ENCODE peak calls at places on chromosomes 6 and 20, in seven cellular contexts. D is stomach, K is heart right ventricle, E is SJSA1, T is endodermal cell, W is OCI-LY7, Y is tibial nerve. L is an unnamed sample.

GRCh38 chr6:17904491-17905120 is 82.8 kb downstream of the KIF13A start:
- DNase-seq in D (no peak), K (no peak), E (no peak), T (no peak), W (no peak), Y (no peak), L (no peak)

GRCh38 chr6:29602564-29603361 is 17.8 kb downstream of the OR2H2 start:
- DNase-seq in D (no peak), K (no peak), E (no peak), T (peak; percentile 88), W (peak; percentile 11), Y (no peak), L (no peak)

GRCh38 chr6:125918681-125919566 is 37.6 kb upstream of the HINT3 start:
- DNase-seq in D (peak; percentile 52), K (no peak), E (no peak), T (no peak), W (no peak), Y (no peak), L (peak; percentile 59)

GRCh38 chr20:51345601-51346101 is 196.9 kb downstream of the NFATC2 start:
- DNase-seq in D (no peak), K (no peak), E (no peak), T (no peak), W (no peak), Y (peak; percentile 26), L (peak; percentile 63)

GRCh38 chr6:31572041-31572911 is at the start of gene LTA:
- DNase-seq in D (no peak), K (no peak), E (no peak), T (no peak), W (peak; percentile 70), Y (no peak), L (no peak)

GRCh38 chr6:107661291-107661690 is 162.8 kb downstream of the SCML4 start:
- DNase-seq in D (no peak), K (no peak), E (no peak), T (no peak), W (no peak), Y (no peak), L (no peak)

GRCh38 chr6:108560463-108561308 is at the start of gene FOXO3:
- DNase-seq in D (peak; percentile 95), K (peak; percentile 93), E (peak; percentile 89), T (peak; percentile 96), W (peak; percentile 48), Y (peak; percentile 88), L (peak; percentile 94)

GRCh38 chr20:40010483-40010882 is 678.6 kb downstream of the MAFB start:
- DNase-seq in D (no peak), K (no peak), E (no peak), T (no peak), W (no peak), Y (no peak), L (no peak)

GRCh38 chr6:160042788-160043301 is 74.0 kb downstream of the IGF2R start:
- DNase-seq in D (no peak), K (no peak), E (no peak), T (no peak), W (no peak), Y (no peak), L (no peak)

DNA sequence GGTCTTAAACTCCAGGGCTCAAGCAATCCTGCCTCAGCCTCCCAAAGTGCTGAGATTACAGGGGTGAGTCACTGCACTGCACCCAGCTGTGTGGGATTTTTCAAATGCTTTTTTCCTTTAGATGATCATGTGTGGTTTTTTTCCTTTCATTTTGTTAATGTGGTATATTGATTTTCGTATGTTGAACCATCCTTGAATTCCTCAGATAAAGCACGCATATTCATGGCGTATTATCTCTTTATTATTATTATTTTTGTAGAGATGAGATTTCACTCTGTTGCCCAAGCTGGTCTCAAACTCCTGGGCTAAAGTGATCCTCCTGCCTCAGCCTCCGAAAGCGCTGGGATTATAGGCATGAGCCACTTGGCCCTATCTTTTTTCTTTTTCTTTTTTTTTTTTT is 7.0 kb downstream of the ZGPAT start:
- DNase-seq in D (no peak), K (no peak), E (no peak), T (no peak), W (no peak), Y (no peak), L (peak; percentile 19)
- H3K27ac ChIP-seq in D (no peak overlapping the region), K (no peak overlapping the region), E (no peak overlapping the region), T (no peak overlapping the region), W (no peak overlapping the region), Y (no peak overlapping the region), L (no peak overlapping the region)

GRCh38 chr20:54090230-54091119 is 20.1 kb upstream of the BCAS1 start:
- DNase-seq in D (no peak), K (no peak), E (no peak), T (no peak), W (no peak), Y (no peak), L (no peak)
- H3K27ac ChIP-seq in D (no peak overlapping the region), K (no peak overlapping the region), E (no peak overlapping the region), T (no peak overlapping the region), W (no peak overlapping the region), Y (no peak overlapping the region), L (no peak overlapping the region)

DNA sequence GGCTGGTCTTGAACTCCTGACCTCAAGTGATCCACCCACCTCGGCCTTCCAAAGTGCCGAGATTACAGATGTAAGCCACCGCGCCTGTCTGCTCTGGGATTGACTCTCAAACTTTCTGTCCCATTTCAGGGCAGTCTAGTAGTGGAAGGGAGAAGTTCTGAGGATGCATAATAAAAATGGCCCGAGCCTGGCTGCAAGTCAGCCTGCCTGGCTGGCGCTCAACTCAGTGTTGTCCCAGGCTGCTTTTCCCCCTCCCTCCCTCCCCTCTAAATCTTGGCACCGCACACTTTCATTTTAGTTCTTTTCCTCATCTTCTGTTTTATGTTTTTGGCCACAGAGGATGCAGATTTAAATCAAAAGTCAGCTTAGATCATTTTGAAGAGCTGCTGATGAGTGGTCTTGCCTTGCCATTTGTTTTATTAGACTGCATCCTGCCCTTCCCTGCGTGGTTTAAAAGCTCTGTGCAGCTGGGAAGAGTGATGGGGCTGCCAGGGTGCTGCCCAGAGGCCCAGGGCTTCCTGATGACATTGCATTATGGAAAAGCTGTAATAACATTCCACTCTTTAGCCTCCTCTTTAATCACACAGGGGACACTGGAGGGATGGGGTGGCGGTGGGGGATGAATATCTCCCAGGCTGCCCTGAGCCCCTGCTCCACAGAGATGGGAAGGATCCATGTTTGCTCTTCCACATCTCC is 6.5 kb upstream of the UQCC2 start:
- DNase-seq in D (peak; percentile 66), K (no peak), E (no peak), T (no peak), W (no peak), Y (no peak), L (no peak)
- H3K27ac ChIP-seq in D (peak overlapping the region; percentile 31), K (peak overlapping the region; percentile 5), E (no peak overlapping the region), T (no peak overlapping the region), W (no peak overlapping the region), Y (peak overlapping the region; percentile 58), L (peak overlapping the region; percentile 86)

DNA sequence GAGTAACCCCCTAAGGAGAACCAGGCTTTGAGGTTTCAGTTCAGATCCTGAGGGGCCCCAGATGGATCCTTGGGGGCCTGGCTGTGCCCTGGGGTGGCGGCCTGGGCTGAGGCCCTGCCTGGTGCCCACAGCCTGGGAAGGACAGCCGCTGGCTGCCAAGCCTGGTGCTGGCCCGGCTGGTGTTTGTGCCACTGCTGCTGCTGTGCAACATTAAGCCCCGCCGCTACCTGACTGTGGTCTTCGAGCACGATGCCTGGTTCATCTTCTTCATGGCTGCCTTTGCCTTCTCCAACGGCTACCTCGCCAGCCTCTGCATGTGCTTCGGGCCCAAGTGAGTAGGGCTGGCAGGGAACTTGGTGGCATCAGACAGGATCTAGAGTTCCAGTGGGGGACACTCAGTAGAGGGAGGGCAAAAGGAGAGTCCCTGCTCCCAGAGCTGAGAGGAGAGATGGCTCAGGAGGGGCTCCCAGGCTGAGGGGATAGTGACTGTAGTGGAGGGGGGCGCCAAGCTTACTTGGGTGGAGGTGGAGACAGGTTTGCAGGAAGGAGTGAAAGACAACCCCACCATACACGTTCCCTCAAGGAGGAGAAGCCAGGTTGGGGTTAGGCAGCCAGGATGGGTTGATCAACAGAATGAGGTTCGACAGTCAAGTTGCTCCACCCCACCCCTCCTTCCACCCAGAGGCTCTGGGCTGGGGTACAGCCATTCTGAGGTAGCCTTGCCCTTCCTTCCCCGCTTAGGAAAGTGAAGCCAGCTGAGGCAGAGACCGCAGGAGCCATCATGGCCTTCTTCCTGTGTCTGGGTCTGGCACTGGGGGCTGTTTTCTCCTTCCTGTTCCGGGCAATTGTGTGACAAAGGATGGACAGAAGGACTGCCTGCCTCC is 9.5 kb downstream of the SLC29A1 start:
- DNase-seq in D (no peak), K (peak; percentile 22), E (no peak), T (no peak), W (no peak), Y (no peak), L (peak; percentile 1)
- H3K27ac ChIP-seq in D (no peak overlapping the region), K (peak overlapping the region; percentile 75), E (no peak overlapping the region), T (no peak overlapping the region), W (peak overlapping the region; percentile 25), Y (peak overlapping the region; percentile 86), L (no peak overlapping the region)

DNA sequence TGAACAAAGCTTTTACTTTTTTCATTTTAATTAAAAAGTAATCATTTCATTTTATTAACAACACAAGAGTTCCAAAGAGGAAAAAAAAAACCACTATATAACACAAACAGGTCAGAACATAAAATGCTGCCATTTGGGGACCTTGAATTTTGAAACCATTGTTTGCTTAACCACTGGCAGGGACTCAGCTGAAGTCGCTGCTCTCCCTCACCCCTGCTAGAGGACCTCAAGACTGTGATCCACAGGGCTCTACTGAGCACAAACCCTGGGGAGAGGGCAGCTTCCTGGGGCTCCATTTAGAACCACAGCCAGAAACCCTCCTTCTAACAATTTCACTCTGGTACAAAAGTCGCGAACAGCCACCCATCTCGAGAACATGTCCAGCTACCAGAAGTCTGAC is 28.8 kb downstream of the NCOA5 start:
- DNase-seq in D (no peak), K (no peak), E (no peak), T (peak; percentile 26), W (peak; percentile 3), Y (no peak), L (peak; percentile 26)
- H3K27ac ChIP-seq in D (no peak overlapping the region), K (peak overlapping the region; percentile 74), E (no peak overlapping the region), T (no peak overlapping the region), W (peak overlapping the region; percentile 56), Y (no peak overlapping the region), L (no peak overlapping the region)

DNA sequence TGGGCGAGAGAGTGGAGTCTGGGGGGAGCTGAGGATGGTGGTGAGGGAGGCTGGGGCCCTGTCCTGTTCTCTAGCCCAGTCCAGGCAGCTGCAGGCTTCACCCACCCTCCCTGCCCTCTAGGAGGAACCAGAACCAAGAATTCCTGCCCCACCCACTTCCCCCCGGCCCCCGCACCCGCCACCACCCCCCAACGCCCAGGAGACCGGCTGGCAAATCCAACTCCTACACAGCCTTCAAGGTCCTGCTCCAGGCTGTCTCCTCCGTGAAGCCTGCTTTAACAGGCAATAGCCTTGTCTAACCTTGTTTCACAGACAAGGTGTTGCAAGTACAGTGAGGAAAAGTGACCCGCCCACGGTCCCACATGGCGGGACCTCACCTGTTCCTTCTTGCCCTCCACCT is 2.4 kb downstream of the SPDEF start:
- DNase-seq in D (no peak), K (no peak), E (no peak), T (no peak), W (no peak), Y (no peak), L (no peak)
- H3K27ac ChIP-seq in D (no peak overlapping the region), K (no peak overlapping the region), E (no peak overlapping the region), T (no peak overlapping the region), W (no peak overlapping the region), Y (no peak overlapping the region), L (no peak overlapping the region)

DNA sequence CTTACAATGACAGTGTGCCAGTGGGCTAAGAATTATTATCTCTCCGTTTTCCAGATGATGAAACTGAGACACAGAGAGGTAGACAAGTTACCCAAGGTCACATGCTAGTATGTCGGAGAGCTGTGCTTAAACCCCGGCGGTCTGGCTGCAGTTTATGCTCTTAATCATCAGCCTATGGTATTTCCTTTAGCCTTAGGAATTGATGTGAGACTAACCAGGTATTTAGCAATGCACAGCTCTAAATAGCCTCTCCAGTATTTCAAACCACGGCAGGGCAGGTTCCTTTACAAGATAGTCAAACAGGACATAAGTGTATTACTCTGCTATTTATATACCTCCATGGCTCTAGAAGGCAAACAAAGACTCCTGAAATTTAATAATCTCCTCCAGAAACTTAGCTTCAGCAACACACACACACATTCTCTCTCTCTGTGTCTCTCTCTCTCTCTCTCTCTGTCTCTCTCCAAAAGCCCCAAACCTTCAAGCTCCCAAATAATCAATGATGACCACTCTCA is 142.0 kb upstream of the ZNF217 start:
- DNase-seq in D (no peak), K (no peak), E (peak; percentile 57), T (no peak), W (no peak), Y (no peak), L (peak; percentile 63)
- H3K27ac ChIP-seq in D (no peak overlapping the region), K (peak overlapping the region; percentile 13), E (peak overlapping the region; percentile 83), T (peak overlapping the region; percentile 95), W (no peak overlapping the region), Y (no peak overlapping the region), L (peak overlapping the region; percentile 98)